ENCODE peak calls at places on chromosomes 11 and 22, in eight cellular contexts. One of them, this sample, is unnamed.

GRCh38 chr11:105673089-105673488 is 63.2 kb downstream of the GRIA4 start:
- DNase-seq in AG04450: peak; percentile 34
- DNase-seq in Panc1: no peak
- DNase-seq in AG09309: no peak
- DNase-seq in tibial artery: no peak
- DNase-seq in A549: peak; percentile 8
- DNase-seq in SK-N-SH: no peak
- DNase-seq in fibroblast of lung: peak; percentile 56
- DNase-seq in this sample: peak; percentile 34

GRCh38 chr11:100753144-100753543 is 66.1 kb downstream of the ARHGAP42 start:
- DNase-seq in fibroblast of lung: no peak
- DNase-seq in tibial artery: no peak
- DNase-seq in SK-N-SH: no peak
- DNase-seq in Panc1: no peak
- DNase-seq in AG09309: no peak
- DNase-seq in AG04450: no peak
- DNase-seq in A549: no peak
- DNase-seq in this sample: no peak

GRCh38 chr11:64661146-64661545 is 61.9 kb downstream of the NRXN2 start:
- DNase-seq in AG04450: peak; percentile 10
- DNase-seq in AG09309: peak; percentile 41
- DNase-seq in A549: no peak
- DNase-seq in Panc1: no peak
- DNase-seq in fibroblast of lung: peak; percentile 63
- DNase-seq in tibial artery: peak; percentile 83
- DNase-seq in SK-N-SH: no peak
- DNase-seq in this sample: no peak

GRCh38 chr11:65427691-65428577 is 5.3 kb downstream of the NEAT1 start:
- DNase-seq in A549: peak; percentile 82
- DNase-seq in AG04450: no peak
- DNase-seq in Panc1: no peak
- DNase-seq in fibroblast of lung: peak; percentile 61
- DNase-seq in AG09309: peak; percentile 71
- DNase-seq in tibial artery: peak; percentile 69
- DNase-seq in SK-N-SH: no peak
- DNase-seq in this sample: no peak

GRCh38 chr11:85758480-85759039 is 52.4 kb downstream of the SYTL2 start:
- DNase-seq in Panc1: no peak
- DNase-seq in A549: no peak
- DNase-seq in tibial artery: no peak
- DNase-seq in SK-N-SH: no peak
- DNase-seq in AG09309: no peak
- DNase-seq in fibroblast of lung: no peak
- DNase-seq in AG04450: no peak
- DNase-seq in this sample: no peak

GRCh38 chr11:12448131-12448939 is 71.0 kb downstream of the PARVA start:
- DNase-seq in A549: no peak
- DNase-seq in AG04450: no peak
- DNase-seq in SK-N-SH: no peak
- DNase-seq in AG09309: no peak
- DNase-seq in fibroblast of lung: no peak
- DNase-seq in Panc1: no peak
- DNase-seq in tibial artery: no peak
- DNase-seq in this sample: no peak

GRCh38 chr11:122154227-122154626 is 38.2 kb upstream of the BLID start:
- DNase-seq in AG04450: no peak
- DNase-seq in AG09309: no peak
- DNase-seq in A549: no peak
- DNase-seq in tibial artery: no peak
- DNase-seq in fibroblast of lung: no peak
- DNase-seq in SK-N-SH: no peak
- DNase-seq in Panc1: no peak
- DNase-seq in this sample: no peak

GRCh38 chr22:25941365-25941960 is 199.5 kb downstream of the MYO18B start:
- DNase-seq in Panc1: no peak
- DNase-seq in AG04450: no peak
- DNase-seq in AG09309: no peak
- DNase-seq in fibroblast of lung: no peak
- DNase-seq in SK-N-SH: no peak
- DNase-seq in A549: no peak
- DNase-seq in tibial artery: no peak
- DNase-seq in this sample: no peak

GRCh38 chr11:82546556-82547162 is 187.0 kb downstream of the FAM181B start:
- DNase-seq in fibroblast of lung: no peak
- DNase-seq in SK-N-SH: no peak
- DNase-seq in tibial artery: no peak
- DNase-seq in A549: no peak
- DNase-seq in AG04450: no peak
- DNase-seq in Panc1: no peak
- DNase-seq in AG09309: no peak
- DNase-seq in this sample: no peak

GRCh38 chr11:68741536-68741935 is 9.8 kb downstream of the TESMIN start:
- DNase-seq in Panc1: no peak
- DNase-seq in SK-N-SH: no peak
- DNase-seq in tibial artery: no peak
- DNase-seq in fibroblast of lung: peak; percentile 33
- DNase-seq in A549: no peak
- DNase-seq in AG09309: no peak
- DNase-seq in AG04450: no peak
- DNase-seq in this sample: no peak

GRCh38 chr22:47029244-47030001 is 267.0 kb downstream of the TBC1D22A start:
- DNase-seq in A549: no peak
- DNase-seq in Panc1: no peak
- DNase-seq in tibial artery: peak; percentile 52
- DNase-seq in SK-N-SH: no peak
- DNase-seq in fibroblast of lung: no peak
- DNase-seq in AG04450: no peak
- DNase-seq in AG09309: no peak
- DNase-seq in this sample: no peak

GRCh38 chr11:126284829-126285228 is 1.9 kb downstream of the TIRAP start:
- DNase-seq in AG09309: peak; percentile 70
- DNase-seq in fibroblast of lung: peak; percentile 94
- DNase-seq in tibial artery: no peak
- DNase-seq in AG04450: peak; percentile 85
- DNase-seq in A549: peak; percentile 48
- DNase-seq in SK-N-SH: no peak
- DNase-seq in Panc1: peak; percentile 94
- DNase-seq in this sample: peak; percentile 53

GRCh38 chr11:65786008-65786785 is 666 bp upstream of the OVOL1 start:
- DNase-seq in AG09309: no peak
- DNase-seq in tibial artery: no peak
- DNase-seq in fibroblast of lung: no peak
- DNase-seq in SK-N-SH: peak; percentile 57
- DNase-seq in Panc1: no peak
- DNase-seq in AG04450: no peak
- DNase-seq in A549: no peak
- DNase-seq in this sample: no peak

GRCh38 chr22:40215266-40215665 is 37.5 kb downstream of the TNRC6B start:
- DNase-seq in fibroblast of lung: no peak
- DNase-seq in SK-N-SH: no peak
- DNase-seq in A549: no peak
- DNase-seq in AG09309: no peak
- DNase-seq in tibial artery: no peak
- DNase-seq in Panc1: no peak
- DNase-seq in AG04450: no peak
- DNase-seq in this sample: no peak

GRCh38 chr22:20135265-20135664 is 3.7 kb downstream of the ZDHHC8 start:
- DNase-seq in SK-N-SH: peak; percentile 87
- DNase-seq in AG04450: no peak
- DNase-seq in tibial artery: no peak
- DNase-seq in Panc1: no peak
- DNase-seq in A549: no peak
- DNase-seq in AG09309: no peak
- DNase-seq in fibroblast of lung: no peak
- DNase-seq in this sample: no peak

GRCh38 chr22:20131856-20132685 is 467 bp downstream of the ZDHHC8 start:
- DNase-seq in AG09309: no peak
- DNase-seq in A549: no peak
- DNase-seq in tibial artery: no peak
- DNase-seq in Panc1: no peak
- DNase-seq in fibroblast of lung: no peak
- DNase-seq in SK-N-SH: peak; percentile 85
- DNase-seq in AG04450: no peak
- DNase-seq in this sample: no peak

GRCh38 chr22:20135846-20136602 is 4.4 kb downstream of the ZDHHC8 start:
- DNase-seq in SK-N-SH: no peak
- DNase-seq in fibroblast of lung: no peak
- DNase-seq in Panc1: no peak
- DNase-seq in A549: no peak
- DNase-seq in tibial artery: no peak
- DNase-seq in AG04450: no peak
- DNase-seq in AG09309: no peak
- DNase-seq in this sample: no peak

GRCh38 chr22:20132686-20133246 is 1.2 kb downstream of the ZDHHC8 start:
- DNase-seq in AG04450: no peak
- DNase-seq in AG09309: no peak
- DNase-seq in Panc1: no peak
- DNase-seq in A549: no peak
- DNase-seq in SK-N-SH: no peak
- DNase-seq in fibroblast of lung: no peak
- DNase-seq in tibial artery: no peak
- DNase-seq in this sample: no peak

DNA sequence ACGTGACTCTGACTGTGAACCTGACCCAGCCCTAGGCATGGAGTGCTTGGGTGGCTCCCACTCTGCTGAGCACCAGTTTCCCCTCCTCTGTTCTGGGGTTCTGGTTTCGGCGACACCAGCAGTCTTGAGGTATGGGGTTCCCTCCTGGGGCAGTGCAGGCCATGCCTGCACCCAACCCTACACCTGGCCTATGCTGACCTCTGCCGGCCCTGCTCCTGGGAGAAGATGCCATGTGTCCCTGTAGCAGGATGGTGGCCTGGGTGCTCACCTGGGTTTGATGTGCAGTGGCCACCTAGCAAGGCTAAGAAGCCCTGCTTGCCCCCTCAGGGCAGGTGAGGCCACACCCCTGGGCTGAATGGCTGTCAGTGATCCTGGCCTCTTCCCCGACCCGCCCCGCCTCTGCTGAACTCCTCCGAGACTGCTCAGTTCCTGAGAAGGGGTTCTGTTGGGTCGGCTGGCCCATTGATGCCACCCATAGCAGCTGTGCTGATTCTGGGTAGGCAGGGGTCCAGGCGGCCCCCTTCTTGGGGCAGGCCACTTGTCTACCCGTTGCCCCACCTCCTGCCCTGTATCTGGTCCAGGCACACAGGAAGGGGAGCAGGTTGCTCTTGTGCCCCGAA is 2.4 kb downstream of the ZDHHC8 start:
- DNase-seq in tibial artery: no peak
- DNase-seq in A549: no peak
- DNase-seq in SK-N-SH: no peak
- DNase-seq in AG04450: no peak
- DNase-seq in Panc1: no peak
- DNase-seq in fibroblast of lung: no peak
- DNase-seq in AG09309: no peak
- DNase-seq in this sample: no peak
- TF ChIP-seq CTCF in tibial artery: no peak
- TF ChIP-seq CTCF in A549: no peak
- TF ChIP-seq CTCF in SK-N-SH: no peak
- TF ChIP-seq CTCF in AG04450: no peak
- TF ChIP-seq CTCF in Panc1: no peak
- TF ChIP-seq CTCF in fibroblast of lung: no peak
- TF ChIP-seq CTCF in AG09309: no peak
- TF ChIP-seq CTCF in this sample: no peak

DNA sequence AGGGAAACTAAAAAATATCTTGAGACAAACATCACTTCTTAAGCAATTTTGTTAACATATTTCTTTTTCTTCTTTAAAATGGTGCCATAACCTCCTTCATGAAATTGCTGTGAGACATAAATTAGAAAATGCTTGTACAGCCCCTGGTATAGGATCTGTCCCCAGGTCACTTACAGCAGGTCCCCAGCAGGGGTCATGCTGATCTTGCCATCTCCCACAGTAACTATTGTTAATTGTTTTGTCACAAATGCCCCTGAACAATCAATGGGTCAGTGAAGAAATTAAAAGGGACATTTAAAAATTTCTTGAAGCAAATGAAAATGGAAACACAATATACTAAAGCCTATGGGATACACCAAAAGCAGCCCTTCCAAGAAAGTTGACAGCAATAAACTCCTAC is 99.8 kb upstream of the OR4B1 start:
- DNase-seq in SK-N-SH: peak; percentile 36
- DNase-seq in AG04450: no peak
- DNase-seq in A549: peak; percentile 38
- DNase-seq in tibial artery: no peak
- DNase-seq in AG09309: no peak
- DNase-seq in Panc1: no peak
- DNase-seq in fibroblast of lung: no peak
- DNase-seq in this sample: no peak
- TF ChIP-seq CTCF in SK-N-SH: peak; percentile 46
- TF ChIP-seq CTCF in AG04450: peak; percentile 36
- TF ChIP-seq CTCF in A549: peak; percentile 17
- TF ChIP-seq CTCF in tibial artery: peak; percentile 6
- TF ChIP-seq CTCF in AG09309: peak; percentile 51
- TF ChIP-seq CTCF in Panc1: peak; percentile 69
- TF ChIP-seq CTCF in fibroblast of lung: peak; percentile 30
- TF ChIP-seq CTCF in this sample: peak; percentile 60

GRCh38 chr11:8267280-8267679 is 3.6 kb upstream of the LMO1 start:
- DNase-seq in AG09309: no peak
- DNase-seq in tibial artery: peak; percentile 2
- DNase-seq in AG04450: no peak
- DNase-seq in SK-N-SH: no peak
- DNase-seq in Panc1: no peak
- DNase-seq in A549: no peak
- DNase-seq in fibroblast of lung: no peak
- DNase-seq in this sample: no peak

GRCh38 chr11:8266246-8267241 is 2.9 kb upstream of the LMO1 start:
- DNase-seq in tibial artery: peak; percentile 27
- DNase-seq in Panc1: no peak
- DNase-seq in fibroblast of lung: no peak
- DNase-seq in A549: no peak
- DNase-seq in AG04450: no peak
- DNase-seq in SK-N-SH: no peak
- DNase-seq in AG09309: no peak
- DNase-seq in this sample: no peak

GRCh38 chr11:8267831-8268529 is 4.3 kb upstream of the LMO1 start:
- DNase-seq in AG09309: no peak
- DNase-seq in fibroblast of lung: peak; percentile 7
- DNase-seq in SK-N-SH: peak; percentile 82
- DNase-seq in AG04450: no peak
- DNase-seq in tibial artery: peak; percentile 53
- DNase-seq in Panc1: no peak
- DNase-seq in A549: no peak
- DNase-seq in this sample: no peak

GRCh38 chr11:8263769-8264410 is at the start of gene LMO1:
- DNase-seq in SK-N-SH: peak; percentile 94
- DNase-seq in AG04450: peak; percentile 13
- DNase-seq in A549: peak; percentile 74
- DNase-seq in AG09309: peak; percentile 11
- DNase-seq in tibial artery: peak; percentile 81
- DNase-seq in fibroblast of lung: peak; percentile 54
- DNase-seq in Panc1: peak; percentile 54
- DNase-seq in this sample: no peak

GRCh38 chr11:8265681-8266241 is 2.1 kb upstream of the LMO1 start:
- DNase-seq in AG09309: no peak
- DNase-seq in A549: no peak
- DNase-seq in AG04450: no peak
- DNase-seq in fibroblast of lung: no peak
- DNase-seq in SK-N-SH: peak; percentile 81
- DNase-seq in Panc1: no peak
- DNase-seq in tibial artery: peak; percentile 51
- DNase-seq in this sample: no peak
- TF ChIP-seq CTCF in AG09309: peak; percentile 14
- TF ChIP-seq CTCF in A549: no peak
- TF ChIP-seq CTCF in AG04450: peak; percentile 23
- TF ChIP-seq CTCF in fibroblast of lung: no peak
- TF ChIP-seq CTCF in SK-N-SH: peak; percentile 34
- TF ChIP-seq CTCF in Panc1: peak; percentile 54
- TF ChIP-seq CTCF in tibial artery: no peak
- TF ChIP-seq CTCF in this sample: peak; percentile 57

GRCh38 chr11:120622189-120622912 is 110.8 kb downstream of the GRIK4 start:
- DNase-seq in A549: peak; percentile 4
- DNase-seq in SK-N-SH: peak; percentile 58
- DNase-seq in AG09309: no peak
- DNase-seq in tibial artery: no peak
- DNase-seq in Panc1: no peak
- DNase-seq in fibroblast of lung: peak; percentile 22
- DNase-seq in AG04450: no peak
- DNase-seq in this sample: no peak
- TF ChIP-seq CTCF in A549: no peak
- TF ChIP-seq CTCF in SK-N-SH: no peak
- TF ChIP-seq CTCF in AG09309: no peak
- TF ChIP-seq CTCF in tibial artery: no peak
- TF ChIP-seq CTCF in Panc1: no peak
- TF ChIP-seq CTCF in fibroblast of lung: no peak
- TF ChIP-seq CTCF in AG04450: peak; percentile 8
- TF ChIP-seq CTCF in this sample: peak; percentile 32

This sample was measured in retinal pigment epithelial cell.